ENCODE peak calls at places on chromosomes 3 and 15, in four cellular contexts. G is H1, W is GM12878, J is HepG2. N is an unnamed sample.

GRCh38 chr3:39185326-39185958 is 7.0 kb downstream of the XIRP1 start:
- DNase-seq in G (no peak), W (no peak), J (no peak), N (no peak)

GRCh38 chr3:13266651-13267347 is 153.3 kb downstream of the NUP210 start:
- DNase-seq in G (no peak), W (no peak), J (no peak), N (no peak)

GRCh38 chr3:55636300-55637195 is 149.4 kb upstream of the WNT5A start:
- DNase-seq in G (no peak), W (no peak), J (no peak), N (no peak)

GRCh38 chr3:31442755-31443154 is 90.0 kb upstream of the STT3B start:
- DNase-seq in G (no peak), W (no peak), J (no peak), N (no peak)

GRCh38 chr3:46454606-46455005 is 10.1 kb downstream of the LTF start:
- DNase-seq in G (no peak), W (no peak), J (no peak), N (no peak)

GRCh38 chr3:16467368-16467767 is 46.1 kb downstream of the RFTN1 start:
- DNase-seq in G (no peak), W (peak; percentile 28), J (no peak), N (no peak)

GRCh38 chr3:14806641-14807263 is 12.0 kb upstream of the FGD5 start:
- DNase-seq in G (no peak), W (no peak), J (no peak), N (no peak)

GRCh38 chr3:134300520-134300919 is 49.9 kb upstream of the RYK start:
- DNase-seq in G (no peak), W (no peak), J (no peak), N (no peak)

GRCh38 chr15:86863226-86863915 is 783.7 kb downstream of the AGBL1 start:
- DNase-seq in G (no peak), W (no peak), J (no peak), N (peak; percentile 16)

GRCh38 chr3:50278868-50279224 is at the start of gene LSMEM2:
- DNase-seq in G (no peak), W (no peak), J (no peak), N (no peak)

GRCh38 chr3:67781218-67781617 is 126.8 kb upstream of the SUCLG2 start:
- DNase-seq in G (no peak), W (no peak), J (no peak), N (no peak)

GRCh38 chr3:157566596-157566995 is 63.4 kb upstream of the VEPH1 start:
- DNase-seq in G (no peak), W (no peak), J (no peak), N (no peak)

GRCh38 chr3:58565621-58566397 is 11.4 kb downstream of the FAM107A start:
- DNase-seq in G (peak; percentile 72), W (no peak), J (no peak), N (no peak)

GRCh38 chr3:67048067-67048715 is 50.1 kb downstream of the KBTBD8 start:
- DNase-seq in G (no peak), W (peak; percentile 47), J (no peak), N (no peak)

GRCh38 chr15:60590935-60591490 is 112.1 kb upstream of the ICE2 start:
- DNase-seq in G (peak; percentile 78), W (no peak), J (peak; percentile 96), N (no peak)

GRCh38 chr3:177379045-177379444 is 181.8 kb upstream of the TBL1XR1 start:
- DNase-seq in G (peak; percentile 28), W (no peak), J (peak; percentile 49), N (no peak)

GRCh38 chr3:62164196-62164595 is 209.2 kb downstream of the FEZF2 start:
- DNase-seq in G (no peak), W (no peak), J (no peak), N (no peak)

GRCh38 chr3:25903371-25903770 is 113.5 kb downstream of the OXSM start:
- DNase-seq in G (no peak), W (no peak), J (no peak), N (no peak)

GRCh38 chr3:37646865-37647264 is 214.8 kb upstream of the CTDSPL start:
- DNase-seq in G (no peak), W (no peak), J (no peak), N (no peak)

GRCh38 chr3:97658670-97659285 is 105.8 kb upstream of the ARL6 start:
- DNase-seq in G (no peak), W (no peak), J (peak; percentile 21), N (peak; percentile 23)

GRCh38 chr3:57354768-57355167 is 62.3 kb upstream of the ASB14 start:
- DNase-seq in G (no peak), W (no peak), J (no peak), N (no peak)

GRCh38 chr3:79538-79937 is 117.0 kb upstream of the CHL1 start:
- DNase-seq in G (no peak), W (no peak), J (no peak), N (no peak)
- TF ChIP-seq SUZ12 in G (no peak), W (no peak), J (no peak), N (no peak)

GRCh38 chr3:51392301-51393095 is 1.4 kb downstream of the RBM15B start:
- DNase-seq in G (no peak), W (no peak), J (no peak), N (no peak)

GRCh38 chr3:51393564-51393963 is 2.5 kb downstream of the RBM15B start:
- DNase-seq in G (no peak), W (no peak), J (no peak), N (no peak)

GRCh38 chr3:51391566-51392300 is 648 bp downstream of the RBM15B start:
- DNase-seq in G (peak; percentile 69), W (no peak), J (no peak), N (no peak)

GRCh38 chr3:51394541-51394940 is 3.5 kb downstream of the RBM15B start:
- DNase-seq in G (no peak), W (no peak), J (no peak), N (no peak)

DNA sequence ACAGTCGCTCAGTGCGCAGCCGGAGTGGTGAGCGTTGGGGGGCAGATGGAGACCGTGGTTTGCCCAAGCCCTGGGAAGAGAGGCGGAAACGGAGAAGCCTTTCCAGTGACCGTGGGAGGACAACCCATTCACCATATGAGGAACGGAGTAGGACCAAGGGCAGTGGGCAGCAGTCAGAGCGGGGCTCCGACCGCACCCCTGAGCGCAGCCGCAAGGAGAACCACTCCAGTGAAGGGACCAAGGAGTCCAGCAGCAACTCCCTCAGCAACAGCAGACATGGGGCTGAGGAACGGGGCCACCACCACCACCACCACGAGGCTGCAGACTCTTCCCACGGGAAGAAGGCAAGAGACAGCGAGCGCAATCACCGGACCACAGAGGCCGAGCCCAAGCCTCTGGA is 2.0 kb downstream of the RBM15B start:
- DNase-seq in G (no peak), W (no peak), J (no peak), N (no peak)
- H3K4me3 ChIP-seq in G (no peak overlapping the region), W (no peak overlapping the region), J (no peak overlapping the region), N (no peak overlapping the region)

GRCh38 chr3:42692667-42693529 is 7.6 kb downstream of the KLHL40 start:
- DNase-seq in G (no peak), W (no peak), J (no peak), N (no peak)
- H3K27me3 ChIP-seq in G (no peaks in the 10 kb centered on the region), W (no peaks in the 10 kb centered on the region), J (peaks cover 6% of the 10 kb centered on the region), N (peaks cover 8% of the 10 kb centered on the region)

DNA sequence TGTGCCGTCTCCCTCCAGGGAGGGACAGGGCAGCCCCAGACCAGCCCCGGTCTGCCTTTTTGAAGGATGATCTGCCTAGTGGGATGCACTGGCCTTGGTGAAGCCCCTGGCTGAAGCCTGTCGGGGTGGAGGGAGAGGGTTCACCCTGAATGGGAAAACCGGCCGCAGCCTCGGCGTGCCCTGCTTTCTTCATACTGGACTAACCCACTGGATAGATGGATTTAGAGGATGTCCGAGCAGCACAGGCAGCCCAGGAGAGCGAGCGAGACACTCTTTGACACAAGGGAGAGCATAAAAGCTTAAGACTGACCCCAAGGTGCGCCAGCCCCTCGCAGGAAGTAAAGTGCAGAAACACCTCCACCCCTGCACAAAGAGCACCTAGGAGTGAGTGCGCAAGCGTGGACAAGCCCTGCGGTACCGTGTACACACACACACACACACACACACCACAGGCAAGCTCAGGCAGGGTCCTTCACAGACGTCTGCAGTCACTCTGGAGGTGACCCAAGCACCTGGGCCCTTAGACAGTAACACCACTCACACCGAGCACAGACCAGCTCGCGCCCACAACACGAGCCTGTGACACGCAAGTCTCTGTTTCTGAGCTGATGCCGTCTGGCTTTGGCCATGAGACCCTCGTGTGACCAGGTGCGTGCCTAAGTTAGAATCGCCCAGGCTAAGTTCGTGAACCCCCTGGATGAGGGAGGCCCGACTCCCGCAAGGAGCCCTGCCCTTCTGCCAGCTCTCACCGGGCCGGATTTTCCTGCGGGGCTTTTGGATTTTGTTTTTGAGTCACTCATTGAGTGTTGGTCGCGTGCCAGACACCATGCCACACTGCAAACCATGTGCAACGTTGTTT is 11.3 kb downstream of the SEMA4B start:
- DNase-seq in G (no peak), W (no peak), J (no peak), N (no peak)
- TF ChIP-seq SUZ12 in G (no peak), W (no peak), J (no peak), N (no peak)

DNA sequence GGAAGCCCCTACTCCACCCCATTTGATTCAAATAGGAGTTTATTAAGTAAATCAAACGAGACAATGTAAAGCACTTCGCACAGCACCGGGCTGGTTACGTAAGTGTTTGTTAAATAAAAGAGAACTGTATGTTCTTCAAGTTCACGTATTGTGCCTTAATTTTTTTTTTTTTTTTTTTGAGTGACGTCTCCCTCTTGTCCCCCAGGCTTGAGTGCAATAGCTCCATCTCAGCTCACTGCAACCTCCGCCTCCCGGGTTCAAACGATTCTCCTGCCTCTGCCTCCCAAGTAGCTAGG is 1.3 kb upstream of the WWTR1 start:
- DNase-seq in G (no peak), W (no peak), J (no peak), N (no peak)
- H3K4me3 ChIP-seq in G (peak overlapping the region; percentile 78), W (peak overlapping the region; percentile 87), J (peak overlapping the region; percentile 94), N (peak overlapping the region; percentile 85)

GRCh38 chr15:89514186-89514585 is 17.8 kb upstream of the RHCG start:
- DNase-seq in G (no peak), W (no peak), J (no peak), N (no peak)

GRCh38 chr15:89513284-89513683 is 16.9 kb upstream of the RHCG start:
- DNase-seq in G (no peak), W (no peak), J (no peak), N (no peak)

GRCh38 chr15:89512631-89513030 is 16.2 kb upstream of the RHCG start:
- DNase-seq in G (no peak), W (no peak), J (no peak), N (no peak)

GRCh38 chr15:89514596-89515406 is 18.4 kb upstream of the RHCG start:
- DNase-seq in G (no peak), W (no peak), J (no peak), N (no peak)

GRCh38 chr15:89515477-89515876 is 19.1 kb upstream of the RHCG start:
- DNase-seq in G (no peak), W (no peak), J (no peak), N (no peak)
- H3K27me3 ChIP-seq in G (no peaks in the 10 kb centered on the region), W (no peaks in the 10 kb centered on the region), J (peaks cover 2% of the 10 kb centered on the region), N (no peaks in the 10 kb centered on the region)

DNA sequence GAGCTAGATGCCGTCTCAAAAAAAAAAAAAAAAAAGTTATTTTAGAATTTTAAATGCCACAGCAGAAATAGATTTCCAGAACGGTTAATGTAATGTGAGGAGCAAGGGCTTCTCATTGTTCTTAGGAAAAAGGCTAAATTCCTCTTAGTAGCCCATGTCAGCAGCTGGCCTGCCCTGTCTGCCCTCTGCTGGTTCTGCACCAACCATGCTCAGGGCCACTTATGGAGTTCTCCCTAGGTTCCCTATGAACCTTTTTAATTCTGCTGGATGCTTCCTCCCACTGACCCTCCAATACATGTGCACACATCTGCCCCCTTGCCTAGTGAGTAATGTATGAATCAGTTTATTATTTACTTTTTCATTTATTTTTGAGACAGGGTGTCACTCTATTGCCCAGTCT is 32.2 kb upstream of the DPPA4 start:
- DNase-seq in G (no peak), W (no peak), J (peak; percentile 7), N (peak; percentile 30)
- TF ChIP-seq SUZ12 in G (no peak), W (no peak), J (no peak), N (no peak)

GRCh38 chr15:77631790-77632551 is 741 bp downstream of the LINGO1 start:
- DNase-seq in G (peak; percentile 77), W (no peak), J (no peak), N (no peak)
- H3K4me3 ChIP-seq in G (peak overlapping the region; percentile 81), W (no peak overlapping the region), J (peak overlapping the region; percentile 35), N (peak overlapping the region; percentile 61)